ENCODE peak calls at places on chromosome 1, in ten cellular contexts. E, W, Y, T, C, J, B, A, D and Q are unnamed samples.

GRCh38 chr1:184684285-184685077 is 70.2 kb downstream of the EDEM3 start:
- DNase-seq in Y (no peak), E (no peak), J (no peak), B (no peak), T (no peak), C (no peak), D (no peak), A (no peak), W (peak; percentile 54), Q (peak; percentile 50)

GRCh38 chr1:23263380-23263887 is 46.1 kb upstream of the HTR1D start:
- DNase-seq in T (no peak), W (no peak), C (no peak), B (peak; percentile 23), Y (no peak), D (no peak), J (no peak), A (no peak), E (no peak), Q (no peak)

GRCh38 chr1:37714689-37715088 is 22.4 kb downstream of the CDCA8 start:
- DNase-seq in A (no peak), W (no peak), D (no peak), J (no peak), B (no peak), T (no peak), C (no peak), Y (no peak), E (no peak), Q (no peak)

GRCh38 chr1:44655609-44656008 is 18.7 kb downstream of the TMEM53 start:
- DNase-seq in A (peak; percentile 26), C (no peak), B (peak; percentile 22), W (no peak), D (no peak), T (no peak), Y (no peak), J (no peak), E (no peak), Q (no peak)

GRCh38 chr1:90996742-90997413 is 25.0 kb downstream of the ZNF644 start:
- DNase-seq in A (no peak), B (no peak), T (no peak), Y (no peak), E (no peak), C (no peak), W (no peak), D (no peak), J (no peak), Q (no peak)

GRCh38 chr1:111895456-111895855 is 94.0 kb downstream of the KCND3 start:
- DNase-seq in W (no peak), T (no peak), C (no peak), E (no peak), J (no peak), B (no peak), D (no peak), Y (no peak), A (no peak), Q (no peak)

GRCh38 chr1:14439015-14439414 is 159.5 kb upstream of the KAZN start:
- DNase-seq in W (no peak), Y (no peak), J (no peak), C (no peak), B (no peak), T (no peak), D (no peak), E (no peak), A (no peak), Q (no peak)

GRCh38 chr1:226737819-226738420 is 1.2 kb downstream of the ITPKB start:
- DNase-seq in A (peak; percentile 59), E (peak; percentile 48), C (peak; percentile 71), T (no peak), W (peak; percentile 70), Y (peak; percentile 28), B (peak; percentile 27), D (no peak), J (peak; percentile 52), Q (peak; percentile 43)

GRCh38 chr1:2135866-2136265 is 58.7 kb downstream of the FAAP20 start:
- DNase-seq in B (no peak), C (peak; percentile 52), W (peak; percentile 43), T (no peak), A (no peak), J (no peak), D (no peak), Y (no peak), E (no peak), Q (no peak)

GRCh38 chr1:2136836-2137235 is 57.7 kb downstream of the FAAP20 start:
- DNase-seq in B (no peak), E (no peak), C (peak; percentile 39), A (no peak), Y (no peak), T (no peak), D (no peak), W (peak; percentile 19), J (no peak), Q (no peak)

GRCh38 chr1:2136386-2136821 is 58.2 kb downstream of the FAAP20 start:
- DNase-seq in W (peak; percentile 26), T (no peak), J (no peak), B (no peak), Y (no peak), C (peak; percentile 45), D (no peak), E (no peak), A (no peak), Q (no peak)

GRCh38 chr1:2135425-2135824 is 59.1 kb downstream of the FAAP20 start:
- DNase-seq in E (no peak), A (no peak), W (peak; percentile 74), C (peak; percentile 91), J (peak; percentile 75), Y (peak; percentile 79), B (no peak), T (no peak), D (no peak), Q (peak; percentile 79)

DNA sequence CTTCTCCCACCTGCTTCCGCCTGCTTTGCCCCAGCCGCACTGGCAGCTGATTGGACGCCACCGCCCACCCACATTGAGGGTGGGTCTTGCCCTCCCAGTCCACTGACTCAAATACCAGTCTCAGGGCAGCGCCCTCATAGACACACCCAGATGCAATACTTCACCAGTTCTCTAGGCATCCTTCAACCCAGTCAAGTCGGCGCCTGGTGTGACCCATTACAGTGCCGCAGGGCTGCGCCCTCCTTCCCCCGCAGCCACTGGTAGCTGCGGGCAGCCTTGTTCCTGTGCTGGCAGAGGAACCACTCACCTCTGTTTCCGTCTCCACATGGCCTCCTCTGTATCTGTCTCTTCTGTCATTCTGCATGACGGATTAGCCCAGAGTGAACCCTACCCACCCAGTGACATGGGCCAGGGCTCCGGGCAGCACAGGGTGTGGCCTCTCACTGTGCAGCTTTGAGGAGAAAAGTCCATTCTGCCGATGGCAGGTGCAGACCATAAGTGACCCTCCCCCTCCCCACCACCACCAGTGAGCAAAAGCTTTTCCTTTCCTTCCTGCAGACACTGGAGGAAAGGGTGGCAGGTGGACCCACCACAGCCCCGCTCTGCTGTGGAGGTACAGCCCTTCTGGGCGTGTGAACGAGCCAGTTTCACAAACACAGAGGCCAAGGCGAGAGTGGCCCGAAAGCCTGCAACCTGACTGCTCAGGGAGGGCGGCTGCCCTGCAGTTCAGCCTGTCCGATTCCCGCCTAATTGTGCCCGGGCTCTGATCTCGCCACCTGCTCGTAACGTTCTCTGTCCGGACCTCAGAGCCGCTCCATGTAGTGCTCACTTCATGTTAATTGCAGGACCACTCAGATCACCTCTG is 57.1 kb downstream of the FAAP20 start:
- DNase-seq in J (no peak), Y (no peak), W (peak; percentile 42), T (no peak), E (peak; percentile 19), A (no peak), C (peak; percentile 82), B (no peak), D (no peak), Q (no peak)
- H3K27ac ChIP-seq in J (peak overlapping the region; percentile 5), Y (no peak overlapping the region), W (no peak overlapping the region), T (no peak overlapping the region), E (no peak overlapping the region), A (no peak overlapping the region), C (peak overlapping the region; percentile 90), B (no peak overlapping the region), D (no peak overlapping the region), Q (no peak overlapping the region)

GRCh38 chr1:237293804-237294203 is 251.8 kb downstream of the RYR2 start:
- DNase-seq in W (no peak), T (no peak), A (no peak), J (no peak), E (no peak), Y (no peak), D (no peak), C (no peak), B (no peak), Q (peak; percentile 31)
- H3K27ac ChIP-seq in W (no peak overlapping the region), T (no peak overlapping the region), A (no peak overlapping the region), J (no peak overlapping the region), E (no peak overlapping the region), Y (no peak overlapping the region), D (no peak overlapping the region), C (no peak overlapping the region), B (no peak overlapping the region), Q (no peak overlapping the region)

GRCh38 chr1:42427240-42427639 is 28.6 kb downstream of the ZMYND12 start:
- DNase-seq in A (peak; percentile 80), J (no peak), D (no peak), B (no peak), T (no peak), E (no peak), Y (no peak), C (no peak), W (no peak), Q (no peak)

GRCh38 chr1:42422672-42423236 is 33.1 kb downstream of the ZMYND12 start:
- DNase-seq in T (no peak), W (no peak), B (no peak), Y (no peak), A (no peak), D (no peak), J (no peak), C (no peak), E (no peak), Q (peak; percentile 55)

GRCh38 chr1:42423621-42424200 is 32.1 kb downstream of the ZMYND12 start:
- DNase-seq in Y (no peak), D (no peak), E (no peak), T (no peak), C (no peak), W (no peak), A (no peak), J (no peak), B (no peak), Q (no peak)

GRCh38 chr1:42420911-42421585 is 34.8 kb downstream of the ZMYND12 start:
- DNase-seq in W (no peak), B (no peak), A (peak; percentile 72), T (no peak), E (no peak), Y (peak; percentile 36), J (no peak), C (no peak), D (peak; percentile 42), Q (peak; percentile 75)

GRCh38 chr1:42424201-42424600 is 31.6 kb downstream of the ZMYND12 start:
- DNase-seq in A (no peak), T (no peak), E (no peak), C (no peak), D (no peak), W (no peak), Y (no peak), J (no peak), B (no peak), Q (no peak)
- H3K27ac ChIP-seq in A (no peak overlapping the region), T (no peak overlapping the region), E (no peak overlapping the region), C (no peak overlapping the region), D (no peak overlapping the region), W (no peak overlapping the region), Y (no peak overlapping the region), J (no peak overlapping the region), B (no peak overlapping the region), Q (no peak overlapping the region)

DNA sequence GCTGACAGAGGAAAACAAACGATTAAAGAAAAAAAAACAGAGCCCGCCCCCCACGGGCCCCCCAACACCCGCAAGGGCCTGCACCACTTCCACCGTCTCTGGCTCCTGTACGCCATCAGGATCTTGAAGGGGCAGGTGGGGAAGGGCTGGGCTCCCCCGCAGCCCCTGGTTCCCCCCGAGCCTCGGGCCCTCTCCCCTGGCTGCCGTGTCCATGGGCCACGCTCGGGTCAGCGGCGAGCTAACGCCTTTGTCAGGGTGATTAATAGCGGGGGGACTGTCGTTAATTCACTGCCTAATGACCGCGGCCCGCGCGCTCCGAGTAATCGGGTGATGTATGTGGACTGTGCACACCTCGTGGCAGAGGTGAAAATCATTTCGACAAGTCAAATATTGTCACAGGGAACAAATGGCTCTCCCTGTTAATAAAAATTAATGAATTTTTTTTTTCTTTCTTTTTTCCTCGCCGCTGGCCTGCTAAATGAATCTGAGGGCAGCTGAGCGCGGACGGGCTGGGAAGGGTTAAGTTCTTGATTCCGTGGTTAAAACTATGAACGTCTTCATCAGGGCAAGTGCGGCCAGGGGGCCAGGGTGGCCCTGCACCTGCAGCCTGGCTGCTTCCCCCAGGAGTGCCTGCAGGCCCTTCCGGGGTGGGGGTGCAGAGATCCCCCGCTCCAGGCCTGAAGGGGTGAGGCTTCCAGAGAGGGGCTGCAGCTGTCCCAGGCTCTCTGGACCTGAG is 100.8 kb downstream of the PRDM16 start:
- DNase-seq in E (no peak), Y (no peak), D (no peak), W (no peak), T (no peak), B (no peak), A (no peak), C (no peak), J (no peak), Q (no peak)
- H3K27ac ChIP-seq in E (no peak overlapping the region), Y (no peak overlapping the region), D (no peak overlapping the region), W (peak overlapping the region; percentile 67), T (peak overlapping the region; percentile 80), B (no peak overlapping the region), A (no peak overlapping the region), C (peak overlapping the region; percentile 81), J (no peak overlapping the region), Q (peak overlapping the region; percentile 95)